ENCODE peak calls at places on chromosomes 11 and 22, in four cellular contexts. L is HCT116, W is SK-N-SH, Z is GM12878. N is an unnamed sample.

GRCh38 chr11:128262463-128263345 is 324.7 kb downstream of the ETS1 start:
- DNase-seq in L (no peak), W (no peak), Z (no peak), N (no peak)

GRCh38 chr11:124670732-124671131 is 2.8 kb downstream of the SIAE start:
- DNase-seq in L (no peak), W (no peak), Z (no peak), N (no peak)

GRCh38 chr11:19730373-19730772 is 17.7 kb downstream of the NAV2 start:
- DNase-seq in L (no peak), W (peak; percentile 78), Z (no peak), N (no peak)

GRCh38 chr11:7088921-7089320 is at the start of gene RBMXL2:
- DNase-seq in L (no peak), W (peak; percentile 8), Z (no peak), N (no peak)

GRCh38 chr11:73393011-73393380 is 16.8 kb downstream of the RELT start:
- DNase-seq in L (no peak), W (no peak), Z (no peak), N (no peak)

GRCh38 chr11:68954970-68955958 is 25.5 kb downstream of the MRGPRD start:
- DNase-seq in L (no peak), W (no peak), Z (no peak), N (no peak)

GRCh38 chr11:25094085-25094802 is 597.4 kb downstream of the LUZP2 start:
- DNase-seq in L (no peak), W (no peak), Z (no peak), N (no peak)

GRCh38 chr11:34302046-34302921 is 55.5 kb downstream of the ABTB2 start:
- DNase-seq in L (peak; percentile 57), W (no peak), Z (peak; percentile 45), N (no peak)

GRCh38 chr11:33801821-33802413 is 27.6 kb upstream of the FBXO3 start:
- DNase-seq in L (peak; percentile 0), W (peak; percentile 42), Z (peak; percentile 5), N (no peak)

GRCh38 chr11:46669606-46670243 is 30.7 kb downstream of the ARHGAP1 start:
- DNase-seq in L (no peak), W (peak; percentile 49), Z (no peak), N (peak; percentile 35)
- TF ChIP-seq JUND in L (no peak), W (no peak), Z (no peak), N (no peak)

DNA sequence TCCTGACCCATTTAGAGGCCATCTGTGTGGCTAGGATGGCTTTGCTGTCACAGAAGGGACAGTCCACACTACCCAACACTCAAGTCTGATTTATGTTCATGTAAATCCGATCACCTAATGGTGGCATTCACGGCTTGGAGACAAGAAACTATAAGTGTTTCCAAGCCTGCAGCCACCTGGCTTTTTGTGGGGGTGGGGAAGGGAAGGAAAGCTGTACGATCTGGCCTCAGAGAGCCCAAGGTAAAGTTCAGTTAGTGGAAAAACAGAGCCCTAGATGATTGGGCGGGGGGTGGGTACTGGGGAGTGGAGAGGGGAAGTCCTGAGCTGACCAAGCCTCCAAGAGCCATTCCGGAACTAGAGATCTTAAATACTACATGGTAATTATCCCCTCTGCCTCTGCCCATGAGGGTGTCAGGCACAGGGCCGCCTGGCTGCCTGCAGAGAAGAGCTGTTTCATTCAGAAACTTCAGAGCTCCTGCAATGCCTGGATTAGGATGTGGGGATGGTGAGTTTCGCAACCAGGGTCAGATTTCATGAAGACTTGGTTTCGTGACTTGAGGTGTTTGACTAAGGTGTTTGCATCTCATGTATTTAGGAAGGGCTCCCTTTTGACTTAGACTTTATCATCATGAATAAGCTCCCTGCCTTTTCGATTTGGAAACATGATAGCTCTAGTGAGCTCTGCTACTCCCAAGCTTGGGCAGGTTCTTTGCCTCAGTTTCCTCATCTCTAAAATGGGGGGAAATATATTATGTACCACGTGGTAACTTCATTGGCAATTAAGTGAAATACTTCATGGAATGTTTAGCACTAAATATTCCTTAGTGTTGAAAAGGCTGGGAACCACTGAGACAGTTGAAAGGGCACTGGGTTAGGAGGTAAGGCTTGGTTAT is 9.0 kb downstream of the TIMP3 start:
- DNase-seq in L (no peak), W (no peak), Z (no peak), N (no peak)
- TF ChIP-seq JUND in L (no peak), W (no peak), Z (no peak), N (no peak)

GRCh38 chr11:75272821-75273301 is 32.3 kb downstream of the TPBGL start:
- DNase-seq in L (no peak), W (no peak), Z (no peak), N (no peak)
- TF ChIP-seq JUND in L (no peak), W (no peak), Z (no peak), N (no peak)

GRCh38 chr11:107478922-107479321 is 21.3 kb upstream of the CWF19L2 start:
- DNase-seq in L (no peak), W (no peak), Z (no peak), N (no peak)
- TF ChIP-seq JUND in L (no peak), W (no peak), Z (no peak), N (no peak)

GRCh38 chr11:13837286-13837685 is 125.2 kb upstream of the SPON1 start:
- DNase-seq in L (peak; percentile 73), W (no peak), Z (no peak), N (no peak)

GRCh38 chr11:13831707-13832106 is 130.8 kb upstream of the SPON1 start:
- DNase-seq in L (no peak), W (no peak), Z (no peak), N (no peak)

GRCh38 chr11:13836666-13837065 is 125.9 kb upstream of the SPON1 start:
- DNase-seq in L (no peak), W (no peak), Z (no peak), N (no peak)

DNA sequence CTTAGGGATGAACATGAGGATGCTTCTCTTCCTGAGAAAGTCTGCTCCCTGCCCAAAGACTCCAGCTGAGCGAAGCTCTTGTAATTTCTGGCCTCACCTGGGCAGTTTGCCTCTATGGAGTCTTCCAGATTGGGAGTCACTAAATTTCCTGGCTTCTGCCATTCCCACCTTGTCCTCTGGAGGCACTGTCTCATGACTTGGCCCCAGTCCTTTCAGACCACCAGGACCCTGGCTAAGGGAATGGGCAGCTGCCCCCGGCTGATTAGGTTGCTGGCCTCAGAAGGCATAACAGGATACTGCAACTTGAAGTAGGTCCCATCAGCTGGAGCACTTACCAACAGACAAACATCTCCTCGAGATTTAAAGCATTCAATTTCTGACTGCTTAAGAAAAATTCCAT is 128.1 kb upstream of the SPON1 start:
- DNase-seq in L (no peak), W (peak; percentile 37), Z (no peak), N (no peak)
- TF ChIP-seq JUND in L (no peak), W (no peak), Z (no peak), N (no peak)

GRCh38 chr22:31122532-31123291 is at the start of gene INPP5J:
- DNase-seq in L (peak; percentile 44), W (peak; percentile 90), Z (no peak), N (peak; percentile 73)
- TF ChIP-seq JUND in L (no peak), W (no peak), Z (no peak), N (no peak)

GRCh38 chr11:130476922-130477491 is 28.6 kb downstream of the ADAMTS15 start:
- DNase-seq in L (no peak), W (peak; percentile 21), Z (no peak), N (no peak)
- TF ChIP-seq JUND in L (no peak), W (no peak), Z (no peak), N (no peak)

GRCh38 chr11:65546217-65546958 is 11.8 kb downstream of the LTBP3 start:
- DNase-seq in L (peak; percentile 50), W (peak; percentile 88), Z (no peak), N (peak; percentile 97)
- TF ChIP-seq JUND in L (no peak), W (no peak), Z (no peak), N (no peak)

GRCh38 chr11:66071326-66071870 is 1.3 kb downstream of the PACS1 start:
- DNase-seq in L (no peak), W (no peak), Z (no peak), N (no peak)

GRCh38 chr11:66068154-66068821 is 1.8 kb upstream of the PACS1 start:
- DNase-seq in L (peak; percentile 42), W (peak; percentile 86), Z (no peak), N (peak; percentile 81)

GRCh38 chr11:66070604-66071325 is 693 bp downstream of the PACS1 start:
- DNase-seq in L (no peak), W (peak; percentile 74), Z (no peak), N (peak; percentile 73)

GRCh38 chr11:66068923-66069714 is 953 bp upstream of the PACS1 start:
- DNase-seq in L (no peak), W (peak; percentile 53), Z (no peak), N (no peak)

GRCh38 chr11:66069715-66070603 is at the start of gene PACS1:
- DNase-seq in L (no peak), W (peak; percentile 94), Z (no peak), N (peak; percentile 93)
- TF ChIP-seq JUND in L (no peak), W (no peak), Z (no peak), N (no peak)

N was measured in T47D.